ENCODE peak calls at places on chromosomes 13 and 19, in five cellular contexts. J is NB4; O is IMR-90; A is Caco-2; H is CD8-positive, alpha-beta T cell. D is an unnamed sample.

GRCh38 chr13:111152836-111153235 is 37.7 kb downstream of the ARHGEF7 start:
- DNase-seq in J (peak), O (no peak), A (no peak), H (no peak), D (no peak)

GRCh38 chr19:13207237-13208130 is 57.3 kb downstream of the IER2 start:
- DNase-seq in J (peak), O (no peak), A (no peak), H (no peak), D (peak)

GRCh38 chr13:109973279-109973678 is 186.9 kb upstream of the IRS2 start:
- DNase-seq in J (no peak), O (no peak), A (no peak), H (no peak), D (no peak)

GRCh38 chr13:22298530-22298929 is 627.7 kb downstream of the FGF9 start:
- DNase-seq in J (no peak), O (no peak), A (no peak), H (no peak), D (no peak)

GRCh38 chr13:20360041-20360491 is 127.9 kb upstream of the GJB6 start:
- DNase-seq in J (no peak), O (peak), A (no peak), H (no peak), D (peak)

GRCh38 chr13:111025310-111025709 is 89.8 kb upstream of the ARHGEF7 start:
- DNase-seq in J (no peak), O (no peak), A (no peak), H (no peak), D (no peak)

GRCh38 chr13:98556968-98557591 is 19.8 kb downstream of the STK24 start:
- DNase-seq in J (no peak), O (peak), A (peak), H (no peak), D (no peak)

GRCh38 chr13:66347718-66348117 is 882.4 kb downstream of the PCDH9 start:
- DNase-seq in J (no peak), O (peak), A (no peak), H (no peak), D (no peak)

GRCh38 chr19:41811036-41811435 is 14.6 kb downstream of the CEACAM3 start:
- DNase-seq in J (peak), O (no peak), A (no peak), H (no peak), D (no peak)

GRCh38 chr19:49591731-49592485 is 926 bp downstream of the PRR12 start:
- DNase-seq in J (peak), O (peak), A (no peak), H (no peak), D (peak)

GRCh38 chr13:34357435-34358232 is 539.7 kb downstream of the RFC3 start:
- DNase-seq in J (peak), O (peak), A (no peak), H (no peak), D (peak)

GRCh38 chr13:112825071-112825470 is 135.2 kb downstream of the ATP11A start:
- DNase-seq in J (no peak), O (no peak), A (no peak), H (no peak), D (no peak)

GRCh38 chr13:114004416-114005205 is 30.7 kb upstream of the C13orf46 start:
- DNase-seq in J (no peak), O (peak), A (peak), H (no peak), D (peak)

GRCh38 chr13:29369060-29369743 is 226.3 kb downstream of the SLC7A1 start:
- DNase-seq in J (peak), O (peak), A (peak), H (no peak), D (peak)

GRCh38 chr13:92355213-92355612 is 871.4 kb upstream of the GPC6 start:
- DNase-seq in J (peak), O (peak), A (peak), H (no peak), D (peak)

GRCh38 chr13:99214691-99215090 is 14.0 kb downstream of the UBAC2 start:
- DNase-seq in J (no peak), O (no peak), A (no peak), H (no peak), D (no peak)

GRCh38 chr19:51784922-51785690 is 9.9 kb upstream of the FPR3 start:
- DNase-seq in J (peak), O (no peak), A (no peak), H (no peak), D (peak)

GRCh38 chr19:58218899-58219298 is 9.8 kb upstream of the ZNF544 start:
- DNase-seq in J (peak), O (no peak), A (peak), H (no peak), D (no peak)

GRCh38 chr19:33240181-33240771 is 14.6 kb upstream of the SLC7A10 start:
- DNase-seq in J (no peak), O (no peak), A (no peak), H (no peak), D (no peak)

GRCh38 chr13:110268061-110268460 is 38.9 kb downstream of the COL4A1 start:
- DNase-seq in J (no peak), O (no peak), A (no peak), H (no peak), D (no peak)

GRCh38 chr19:38478273-38478971 is 44.9 kb downstream of the RYR1 start:
- DNase-seq in J (peak), O (no peak), A (peak), H (no peak), D (peak)

GRCh38 chr13:41568990-41569387 is 111.6 kb downstream of the RGCC start:
- DNase-seq in J (no peak), O (peak), A (no peak), H (no peak), D (peak)

GRCh38 chr13:21913010-21913409 is 242.1 kb downstream of the FGF9 start:
- DNase-seq in J (peak), O (peak), A (no peak), H (no peak), D (no peak)

GRCh38 chr13:106700007-106700950 is 132.3 kb upstream of the ARGLU1 start:
- DNase-seq in J (no peak), O (no peak), A (no peak), H (no peak), D (no peak)

GRCh38 chr19:33512021-33512420 is 9.6 kb downstream of the PEPD start:
- DNase-seq in J (no peak), O (no peak), A (no peak), H (no peak), D (no peak)

GRCh38 chr19:42628411-42629135 is 33.8 kb upstream of the CEACAM8 start:
- DNase-seq in J (no peak), O (no peak), A (no peak), H (no peak), D (no peak)

GRCh38 chr19:46131485-46132143 is 7.1 kb upstream of the IGFL3 start:
- DNase-seq in J (no peak), O (no peak), A (no peak), H (no peak), D (no peak)

GRCh38 chr13:86591862-86592261 is 792.6 kb upstream of the SLITRK6 start:
- DNase-seq in J (no peak), O (peak), A (no peak), H (no peak), D (peak)

GRCh38 chr19:5289060-5289990 is 51.3 kb downstream of the PTPRS start:
- DNase-seq in J (peak), O (no peak), A (no peak), H (no peak), D (no peak)

GRCh38 chr19:39003188-39003587 is 27.6 kb upstream of the FBXO17 start:
- DNase-seq in J (no peak), O (no peak), A (no peak), H (no peak), D (no peak)

GRCh38 chr19:49677232-49677881 is at the start of gene PRMT1:
- DNase-seq in J (peak), O (no peak), A (peak), H (peak), D (no peak)

GRCh38 chr13:100673831-100674362 is 698 bp downstream of the TMTC4 start:
- DNase-seq in J (peak), O (peak), A (peak), H (peak), D (peak)

GRCh38 chr13:60454425-60454824 is 57.4 kb downstream of the TDRD3 start:
- DNase-seq in J (no peak), O (no peak), A (no peak), H (no peak), D (no peak)

GRCh38 chr13:97385854-97386253 is 48.1 kb upstream of the RAP2A start:
- DNase-seq in J (peak), O (no peak), A (no peak), H (no peak), D (peak)

GRCh38 chr13:31209172-31209818 is 9.5 kb downstream of the B3GLCT start:
- DNase-seq in J (no peak), O (peak), A (no peak), H (no peak), D (peak)

GRCh38 chr19:31461814-31462539 is 112.7 kb upstream of the TSHZ3 start:
- DNase-seq in J (no peak), O (no peak), A (no peak), H (no peak), D (peak)

GRCh38 chr19:35140207-35140897 is 1.7 kb downstream of the FXYD1 start:
- DNase-seq in J (no peak), O (no peak), A (no peak), H (no peak), D (no peak)

GRCh38 chr19:52785506-52785905 is 1.1 kb downstream of the ZNF600 start:
- DNase-seq in J (no peak), O (no peak), A (no peak), H (no peak), D (no peak)

GRCh38 chr19:42323852-42324654 is 1.4 kb upstream of the MEGF8 start:
- DNase-seq in J (peak), O (no peak), A (no peak), H (no peak), D (no peak)

DNA sequence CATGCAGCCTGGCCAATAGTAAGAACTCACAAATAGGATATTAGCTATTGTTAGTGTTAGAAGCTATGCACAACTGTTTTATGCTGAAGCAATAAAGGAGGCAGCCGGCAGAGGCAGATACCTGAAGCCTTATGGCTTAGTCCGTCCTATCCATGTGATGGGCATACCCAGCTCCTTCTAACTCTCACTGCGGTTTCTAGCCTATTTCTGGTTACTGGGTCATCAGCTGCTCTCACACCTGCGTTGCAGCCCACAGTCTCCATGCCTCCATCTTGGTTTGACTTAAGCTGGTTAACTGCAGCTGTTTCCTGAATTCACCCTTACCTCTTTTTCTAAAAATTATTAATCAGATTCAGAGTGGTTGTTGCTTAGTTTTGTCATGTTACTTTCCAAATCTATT is 40.5 kb upstream of the CNMD start:
- DNase-seq in J (no peak), O (no peak), A (no peak), H (no peak), D (no peak)
- H3K4me3 ChIP-seq in J (no peak), O (no peak), A (no peak), H (no peak), D (no peak)

GRCh38 chr13:46296920-46297319 is 85.2 kb downstream of the LRRC63 start:
- DNase-seq in J (peak), O (peak), A (no peak), H (no peak), D (peak)
- TF ChIP-seq CTCF in J (no peak), O (no peak), A (no peak), H (no peak), D (no peak)

DNA sequence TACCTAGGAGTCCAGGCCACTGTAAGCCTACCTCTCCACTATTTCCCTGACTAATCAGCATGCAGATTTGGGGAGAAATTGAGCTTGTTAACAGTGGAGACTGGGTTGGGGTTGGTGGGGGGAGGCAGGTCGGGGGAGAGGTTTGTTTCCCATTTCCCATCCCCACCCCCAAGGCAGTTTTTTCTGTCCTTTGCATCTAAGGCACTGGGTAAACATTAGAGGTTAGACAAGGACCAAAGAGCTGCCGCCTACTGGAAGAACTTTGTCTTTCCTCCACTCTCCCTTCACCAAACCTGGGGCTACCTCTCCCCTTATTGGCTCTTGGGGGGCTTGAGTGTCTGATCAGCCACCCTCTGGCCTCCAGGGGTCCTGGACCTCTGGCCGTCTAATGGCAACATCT is 953 bp downstream of the KCNN4 start:
- DNase-seq in J (peak), O (no peak), A (no peak), H (no peak), D (no peak)
- H3K4me3 ChIP-seq in J (peak), O (no peak), A (peak), H (peak), D (peak)

DNA sequence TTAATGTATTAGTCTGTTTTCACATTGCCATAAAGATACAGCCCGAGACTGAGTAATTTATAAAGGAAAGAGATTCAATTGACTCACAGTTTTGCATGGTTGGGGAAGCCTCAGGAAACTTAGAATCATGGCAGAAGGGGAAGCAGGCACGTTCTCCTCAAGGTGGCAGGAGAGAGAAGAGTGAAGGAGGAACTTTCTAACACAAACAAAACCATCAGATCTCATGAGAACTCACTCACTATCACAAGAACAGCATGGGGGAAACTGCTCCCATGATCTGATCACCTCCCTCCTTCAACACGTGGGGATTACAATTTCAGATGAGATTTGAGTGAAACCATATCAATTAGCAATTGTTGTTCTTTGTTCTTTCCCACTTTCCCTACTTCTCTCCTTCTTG is 689.0 kb upstream of the SLITRK1 start:
- DNase-seq in J (peak), O (peak), A (peak), H (no peak), D (no peak)
- TF ChIP-seq CTCF in J (no peak), O (no peak), A (peak), H (no peak), D (no peak)

GRCh38 chr19:1925544-1925943 is 15.4 kb upstream of the CSNK1G2 start:
- DNase-seq in J (no peak), O (no peak), A (no peak), H (no peak), D (no peak)

GRCh38 chr19:1933245-1933644 is 7.7 kb upstream of the CSNK1G2 start:
- DNase-seq in J (no peak), O (no peak), A (no peak), H (no peak), D (no peak)

GRCh38 chr19:1931445-1931844 is 9.5 kb upstream of the CSNK1G2 start:
- DNase-seq in J (no peak), O (no peak), A (no peak), H (no peak), D (no peak)

GRCh38 chr19:1932395-1932794 is 8.6 kb upstream of the CSNK1G2 start:
- DNase-seq in J (no peak), O (no peak), A (no peak), H (no peak), D (no peak)

GRCh38 chr19:1929051-1929742 is 11.8 kb upstream of the CSNK1G2 start:
- DNase-seq in J (peak), O (peak), A (peak), H (peak), D (peak)
- H3K4me3 ChIP-seq in J (no peak), O (peak), A (peak), H (peak), D (peak)

GRCh38 chr13:36337938-36338337 is 8.3 kb downstream of the SPART start:
- DNase-seq in J (no peak), O (no peak), A (no peak), H (no peak), D (no peak)
- TF ChIP-seq CTCF in J (no peak), O (no peak), A (no peak), H (no peak), D (no peak)

GRCh38 chr19:14416743-14417214 is 2.4 kb downstream of the DDX39A start:
- DNase-seq in J (peak), O (no peak), A (no peak), H (no peak), D (peak)
- H3K4me3 ChIP-seq in J (peak), O (no peak), A (no peak), H (no peak), D (peak)

DNA sequence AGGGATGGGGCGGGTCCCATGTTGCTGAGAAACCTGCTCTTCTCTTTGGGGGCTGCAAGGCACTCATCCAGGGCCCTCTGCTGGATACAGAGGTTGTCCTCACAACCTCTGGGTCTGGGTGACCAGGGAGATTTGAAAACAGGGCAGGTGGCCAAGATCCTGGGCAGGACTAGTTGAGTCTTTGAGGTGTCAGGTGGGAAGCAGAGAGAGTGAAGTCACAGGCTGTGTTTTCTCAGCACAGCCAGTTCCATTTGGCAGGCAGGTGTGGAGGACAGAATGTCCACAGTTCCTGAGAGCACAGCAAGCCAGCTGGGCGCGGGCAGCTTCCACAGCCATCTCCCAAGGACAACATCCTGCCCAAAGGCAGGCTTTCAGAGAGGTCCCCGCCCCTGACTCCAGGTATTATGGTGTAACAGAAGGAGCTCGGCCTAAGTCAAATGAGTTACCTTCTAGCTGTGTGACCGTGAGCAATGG is 118.8 kb downstream of the NUFIP1 start:
- DNase-seq in J (no peak), O (no peak), A (no peak), H (no peak), D (no peak)
- TF ChIP-seq CTCF in J (no peak), O (no peak), A (no peak), H (no peak), D (no peak)

GRCh38 chr13:46369506-46370268 is 17.4 kb downstream of the RUBCNL start:
- DNase-seq in J (no peak), O (peak), A (no peak), H (no peak), D (peak)
- H3K4me3 ChIP-seq in J (no peak), O (no peak), A (no peak), H (no peak), D (no peak)

D was measured in fibroblast of the aortic adventitia.